ENCODE peak calls at places on chromosome 3, in eight cellular contexts. One of them, this sample, is unnamed.

GRCh38 chr3:100548053-100548452 is 55.6 kb downstream of the TMEM45A start:
- DNase-seq in heart right ventricle: no peak
- DNase-seq in psoas muscle: no peak
- DNase-seq in Peyer's patch: no peak
- DNase-seq in thyroid gland: no peak
- DNase-seq in testis: no peak
- DNase-seq in tibial nerve: no peak
- DNase-seq in ascending aorta: no peak
- DNase-seq in this sample: no peak

GRCh38 chr3:139533781-139534443 is 5.6 kb downstream of the RBP1 start:
- DNase-seq in tibial nerve: no peak
- DNase-seq in Peyer's patch: peak; percentile 31
- DNase-seq in psoas muscle: no peak
- DNase-seq in heart right ventricle: peak; percentile 45
- DNase-seq in thyroid gland: no peak
- DNase-seq in ascending aorta: peak; percentile 64
- DNase-seq in testis: peak; percentile 80
- DNase-seq in this sample: peak; percentile 91

GRCh38 chr3:166864473-166865467 is 515.3 kb downstream of the ZBBX start:
- DNase-seq in thyroid gland: no peak
- DNase-seq in ascending aorta: peak; percentile 51
- DNase-seq in testis: no peak
- DNase-seq in psoas muscle: no peak
- DNase-seq in heart right ventricle: no peak
- DNase-seq in Peyer's patch: no peak
- DNase-seq in tibial nerve: no peak
- DNase-seq in this sample: no peak

GRCh38 chr3:58029842-58030584 is 21.8 kb downstream of the FLNB start:
- DNase-seq in Peyer's patch: no peak
- DNase-seq in thyroid gland: no peak
- DNase-seq in ascending aorta: no peak
- DNase-seq in testis: no peak
- DNase-seq in tibial nerve: no peak
- DNase-seq in heart right ventricle: no peak
- DNase-seq in psoas muscle: no peak
- DNase-seq in this sample: no peak

GRCh38 chr3:187919018-187919417 is 173.8 kb upstream of the BCL6 start:
- DNase-seq in heart right ventricle: no peak
- DNase-seq in testis: no peak
- DNase-seq in ascending aorta: no peak
- DNase-seq in tibial nerve: no peak
- DNase-seq in thyroid gland: no peak
- DNase-seq in psoas muscle: no peak
- DNase-seq in Peyer's patch: peak; percentile 67
- DNase-seq in this sample: no peak

GRCh38 chr3:186967686-186968085 is 37.4 kb downstream of the ST6GAL1 start:
- DNase-seq in Peyer's patch: peak; percentile 47
- DNase-seq in ascending aorta: no peak
- DNase-seq in heart right ventricle: no peak
- DNase-seq in tibial nerve: no peak
- DNase-seq in testis: no peak
- DNase-seq in psoas muscle: peak; percentile 33
- DNase-seq in thyroid gland: no peak
- DNase-seq in this sample: no peak

GRCh38 chr3:143001034-143001368 is 369 bp upstream of the U2SURP start:
- DNase-seq in testis: no peak
- DNase-seq in Peyer's patch: no peak
- DNase-seq in thyroid gland: no peak
- DNase-seq in tibial nerve: peak; percentile 17
- DNase-seq in ascending aorta: no peak
- DNase-seq in heart right ventricle: no peak
- DNase-seq in psoas muscle: peak; percentile 67
- DNase-seq in this sample: no peak

GRCh38 chr3:140363801-140364200 is 314.1 kb upstream of the TRIM42 start:
- DNase-seq in thyroid gland: peak; percentile 7
- DNase-seq in tibial nerve: no peak
- DNase-seq in psoas muscle: no peak
- DNase-seq in ascending aorta: peak; percentile 22
- DNase-seq in testis: no peak
- DNase-seq in heart right ventricle: peak; percentile 12
- DNase-seq in Peyer's patch: no peak
- DNase-seq in this sample: no peak

GRCh38 chr3:14608298-14608697 is 43.3 kb upstream of the CCDC174 start:
- DNase-seq in thyroid gland: no peak
- DNase-seq in ascending aorta: no peak
- DNase-seq in heart right ventricle: no peak
- DNase-seq in Peyer's patch: no peak
- DNase-seq in tibial nerve: no peak
- DNase-seq in psoas muscle: no peak
- DNase-seq in testis: no peak
- DNase-seq in this sample: no peak

GRCh38 chr3:45884368-45885201 is 1.8 kb upstream of the CCR9 start:
- DNase-seq in heart right ventricle: no peak
- DNase-seq in testis: no peak
- DNase-seq in psoas muscle: no peak
- DNase-seq in tibial nerve: no peak
- DNase-seq in ascending aorta: no peak
- DNase-seq in Peyer's patch: no peak
- DNase-seq in thyroid gland: no peak
- DNase-seq in this sample: no peak

GRCh38 chr3:29170894-29171582 is 109.8 kb upstream of the RBMS3 start:
- DNase-seq in heart right ventricle: no peak
- DNase-seq in Peyer's patch: no peak
- DNase-seq in ascending aorta: no peak
- DNase-seq in testis: no peak
- DNase-seq in psoas muscle: no peak
- DNase-seq in thyroid gland: no peak
- DNase-seq in tibial nerve: no peak
- DNase-seq in this sample: no peak

GRCh38 chr3:46935168-46935858 is 41.2 kb downstream of the CCDC12 start:
- DNase-seq in testis: peak; percentile 95
- DNase-seq in Peyer's patch: peak; percentile 88
- DNase-seq in thyroid gland: peak; percentile 95
- DNase-seq in heart right ventricle: peak; percentile 89
- DNase-seq in ascending aorta: peak; percentile 98
- DNase-seq in tibial nerve: no peak
- DNase-seq in psoas muscle: peak; percentile 83
- DNase-seq in this sample: peak; percentile 24

GRCh38 chr3:143265501-143266070 is 146.0 kb downstream of the CHST2 start:
- DNase-seq in psoas muscle: no peak
- DNase-seq in heart right ventricle: no peak
- DNase-seq in thyroid gland: no peak
- DNase-seq in tibial nerve: no peak
- DNase-seq in ascending aorta: no peak
- DNase-seq in Peyer's patch: no peak
- DNase-seq in testis: no peak
- DNase-seq in this sample: no peak

GRCh38 chr3:100053929-100054620 is 60.2 kb downstream of the FILIP1L start:
- DNase-seq in thyroid gland: no peak
- DNase-seq in ascending aorta: no peak
- DNase-seq in tibial nerve: no peak
- DNase-seq in Peyer's patch: no peak
- DNase-seq in psoas muscle: no peak
- DNase-seq in testis: no peak
- DNase-seq in heart right ventricle: no peak
- DNase-seq in this sample: no peak

DNA sequence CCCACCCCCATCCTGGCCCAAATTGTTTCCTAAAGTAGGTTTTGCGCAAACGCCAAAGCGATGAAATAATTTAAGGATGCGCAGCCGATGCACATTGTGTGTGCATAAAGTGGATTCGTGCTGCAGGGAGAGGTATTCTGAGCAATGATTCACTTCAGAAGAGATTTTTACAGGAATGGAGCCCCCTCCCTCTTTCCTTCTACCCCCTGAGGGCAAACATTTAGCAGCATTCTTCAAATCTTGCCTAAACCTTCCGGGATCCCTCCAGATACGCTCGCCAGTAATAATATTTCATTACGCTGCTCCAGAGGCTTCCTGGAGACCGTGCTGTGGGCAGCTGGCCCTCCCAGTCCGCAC is 14.6 kb downstream of the ZIC4 start:
- DNase-seq in Peyer's patch: no peak
- DNase-seq in ascending aorta: no peak
- DNase-seq in heart right ventricle: no peak
- DNase-seq in psoas muscle: no peak
- DNase-seq in testis: no peak
- DNase-seq in thyroid gland: no peak
- DNase-seq in tibial nerve: no peak
- DNase-seq in this sample: no peak
- H3K27me3 ChIP-seq in Peyer's patch: peaks cover 72% of the 10 kb centered on the region
- H3K27me3 ChIP-seq in ascending aorta: peaks cover 44% of the 10 kb centered on the region
- H3K27me3 ChIP-seq in heart right ventricle: peaks cover 100% of the 10 kb centered on the region
- H3K27me3 ChIP-seq in psoas muscle: peaks cover 63% of the 10 kb centered on the region
- H3K27me3 ChIP-seq in testis: no peaks in the 10 kb centered on the region
- H3K27me3 ChIP-seq in thyroid gland: peaks cover 62% of the 10 kb centered on the region
- H3K27me3 ChIP-seq in tibial nerve: no peaks in the 10 kb centered on the region
- H3K27me3 ChIP-seq in this sample: no peaks in the 10 kb centered on the region

GRCh38 chr3:118863731-118864322 is 170.8 kb downstream of the IGSF11 start:
- DNase-seq in testis: no peak
- DNase-seq in heart right ventricle: no peak
- DNase-seq in ascending aorta: no peak
- DNase-seq in thyroid gland: no peak
- DNase-seq in psoas muscle: no peak
- DNase-seq in tibial nerve: no peak
- DNase-seq in Peyer's patch: no peak
- DNase-seq in this sample: peak; percentile 27
- TF ChIP-seq CTCF in testis: no peak
- TF ChIP-seq CTCF in heart right ventricle: no peak
- TF ChIP-seq CTCF in ascending aorta: no peak
- TF ChIP-seq CTCF in thyroid gland: no peak
- TF ChIP-seq CTCF in psoas muscle: no peak
- TF ChIP-seq CTCF in tibial nerve: no peak
- TF ChIP-seq CTCF in Peyer's patch: no peak
- TF ChIP-seq CTCF in this sample: peak; percentile 65

GRCh38 chr3:77039606-77040553 is at the start of gene ROBO2:
- DNase-seq in heart right ventricle: no peak
- DNase-seq in ascending aorta: peak; percentile 64
- DNase-seq in thyroid gland: peak; percentile 6
- DNase-seq in psoas muscle: peak; percentile 19
- DNase-seq in Peyer's patch: peak; percentile 66
- DNase-seq in testis: peak; percentile 81
- DNase-seq in tibial nerve: no peak
- DNase-seq in this sample: peak; percentile 74

GRCh38 chr3:77038928-77039605 is 832 bp upstream of the ROBO2 start:
- DNase-seq in thyroid gland: peak; percentile 6
- DNase-seq in tibial nerve: no peak
- DNase-seq in ascending aorta: no peak
- DNase-seq in Peyer's patch: peak; percentile 45
- DNase-seq in testis: peak; percentile 32
- DNase-seq in psoas muscle: no peak
- DNase-seq in heart right ventricle: no peak
- DNase-seq in this sample: peak; percentile 52

GRCh38 chr3:77042892-77043291 is 3.0 kb downstream of the ROBO2 start:
- DNase-seq in thyroid gland: no peak
- DNase-seq in tibial nerve: no peak
- DNase-seq in psoas muscle: no peak
- DNase-seq in ascending aorta: no peak
- DNase-seq in heart right ventricle: no peak
- DNase-seq in testis: no peak
- DNase-seq in Peyer's patch: no peak
- DNase-seq in this sample: no peak

GRCh38 chr3:77041756-77042155 is 1.9 kb downstream of the ROBO2 start:
- DNase-seq in thyroid gland: no peak
- DNase-seq in testis: no peak
- DNase-seq in ascending aorta: no peak
- DNase-seq in tibial nerve: no peak
- DNase-seq in psoas muscle: no peak
- DNase-seq in Peyer's patch: no peak
- DNase-seq in heart right ventricle: no peak
- DNase-seq in this sample: no peak

DNA sequence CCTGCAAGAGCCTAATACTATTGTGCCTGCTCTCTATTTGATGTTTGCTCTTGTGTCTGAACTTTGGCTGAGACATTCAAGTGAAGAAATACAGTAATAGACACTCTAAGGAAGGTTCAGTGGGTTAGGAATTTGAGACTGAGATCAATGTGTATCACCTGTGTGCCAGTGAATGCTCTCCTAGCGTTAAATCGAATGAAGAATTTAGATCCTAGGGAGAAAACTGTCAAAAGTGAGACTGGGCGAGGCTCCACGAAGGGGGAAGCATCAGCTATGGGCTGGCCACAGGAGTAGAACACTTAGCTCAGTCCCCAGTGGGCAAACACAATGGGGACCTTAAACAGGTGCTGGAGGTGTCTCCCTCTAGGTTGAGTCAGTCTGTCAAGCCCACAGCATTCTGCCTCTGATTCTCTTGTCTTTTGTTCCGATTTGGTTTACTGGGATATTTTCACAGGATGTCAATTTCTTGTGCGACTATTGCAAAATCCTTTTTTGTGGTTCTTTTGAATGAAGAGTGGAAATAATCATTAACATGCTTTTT is 1.3 kb downstream of the ROBO2 start:
- DNase-seq in thyroid gland: no peak
- DNase-seq in ascending aorta: no peak
- DNase-seq in Peyer's patch: no peak
- DNase-seq in psoas muscle: no peak
- DNase-seq in testis: no peak
- DNase-seq in tibial nerve: no peak
- DNase-seq in heart right ventricle: no peak
- DNase-seq in this sample: peak; percentile 39
- H3K27me3 ChIP-seq in thyroid gland: peaks cover 21% of the 10 kb centered on the region
- H3K27me3 ChIP-seq in ascending aorta: no peaks in the 10 kb centered on the region
- H3K27me3 ChIP-seq in Peyer's patch: no peaks in the 10 kb centered on the region
- H3K27me3 ChIP-seq in psoas muscle: peaks cover 52% of the 10 kb centered on the region
- H3K27me3 ChIP-seq in testis: no peaks in the 10 kb centered on the region
- H3K27me3 ChIP-seq in tibial nerve: no peaks in the 10 kb centered on the region
- H3K27me3 ChIP-seq in heart right ventricle: peaks cover 53% of the 10 kb centered on the region
- H3K27me3 ChIP-seq in this sample: no peaks in the 10 kb centered on the region

GRCh38 chr3:38247366-38248035 is 18.1 kb upstream of the SLC22A13 start:
- DNase-seq in Peyer's patch: no peak
- DNase-seq in thyroid gland: no peak
- DNase-seq in heart right ventricle: peak; percentile 21
- DNase-seq in ascending aorta: no peak
- DNase-seq in testis: no peak
- DNase-seq in psoas muscle: no peak
- DNase-seq in tibial nerve: no peak
- DNase-seq in this sample: peak; percentile 33
- TF ChIP-seq CTCF in Peyer's patch: peak; percentile 29
- TF ChIP-seq CTCF in thyroid gland: no peak
- TF ChIP-seq CTCF in heart right ventricle: no peak
- TF ChIP-seq CTCF in ascending aorta: no peak
- TF ChIP-seq CTCF in testis: no peak
- TF ChIP-seq CTCF in psoas muscle: no peak
- TF ChIP-seq CTCF in tibial nerve: no peak
- TF ChIP-seq CTCF in this sample: peak; percentile 23

DNA sequence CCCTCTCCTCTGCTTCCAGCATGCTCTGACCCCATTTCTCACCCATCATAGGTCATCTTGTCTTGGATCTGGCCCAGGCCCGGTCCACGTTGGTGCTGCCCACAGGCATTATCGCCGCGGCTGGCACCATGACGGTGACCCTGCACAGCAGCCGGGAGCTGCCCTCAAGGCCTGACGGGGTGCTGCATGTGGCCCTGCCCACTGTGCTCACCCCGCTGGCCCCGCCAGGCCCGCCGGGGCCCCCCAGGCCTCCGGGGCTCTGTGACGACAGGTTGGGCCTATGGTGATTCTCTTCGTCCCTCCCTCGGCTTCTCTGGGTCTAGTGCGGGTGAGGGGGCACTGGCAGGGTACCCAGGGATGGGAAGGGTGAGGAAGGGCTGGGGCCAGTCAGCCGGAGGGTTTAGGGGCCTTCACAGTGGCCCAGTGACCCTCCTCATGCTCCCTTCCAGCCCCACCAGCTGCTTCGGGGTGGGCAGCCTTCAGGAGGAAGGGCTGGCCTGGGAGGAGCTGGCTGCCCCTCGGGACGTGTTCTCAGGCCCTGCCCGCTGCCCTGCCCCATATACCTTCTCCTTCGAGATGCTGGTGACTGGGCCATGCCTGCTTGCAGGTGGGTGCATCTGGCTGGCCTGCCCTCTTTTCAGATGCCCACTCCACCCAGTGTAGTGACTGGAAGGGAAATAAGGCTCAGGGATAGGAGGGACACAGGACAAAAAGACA is 3.9 kb downstream of the VWA5B2 start:
- DNase-seq in Peyer's patch: no peak
- DNase-seq in tibial nerve: no peak
- DNase-seq in psoas muscle: no peak
- DNase-seq in heart right ventricle: no peak
- DNase-seq in testis: no peak
- DNase-seq in thyroid gland: no peak
- DNase-seq in ascending aorta: no peak
- DNase-seq in this sample: no peak
- H3K27me3 ChIP-seq in Peyer's patch: peaks cover 24% of the 10 kb centered on the region
- H3K27me3 ChIP-seq in tibial nerve: no peaks in the 10 kb centered on the region
- H3K27me3 ChIP-seq in psoas muscle: peaks cover 48% of the 10 kb centered on the region
- H3K27me3 ChIP-seq in heart right ventricle: peaks cover 54% of the 10 kb centered on the region
- H3K27me3 ChIP-seq in testis: no peaks in the 10 kb centered on the region
- H3K27me3 ChIP-seq in thyroid gland: peaks cover 6% of the 10 kb centered on the region
- H3K27me3 ChIP-seq in ascending aorta: peaks cover 25% of the 10 kb centered on the region
- H3K27me3 ChIP-seq in this sample: peaks cover 4% of the 10 kb centered on the region

This sample was measured in WERI-Rb-1.